ENCODE peak calls at places on chromosomes 3 and 15, in five cellular contexts. D is AG04450, B is choroid plexus epithelial cell, H is cardiac muscle cell, X is fibroblast of mammary gland. F is an unnamed sample.
A peak's percentile ranks its signal among the peaks of the same experiment; 100 is the strongest.

GRCh38 chr3:148646126-148646660 is 51.5 kb upstream of the AGTR1 start:
- DNase-seq in B (peak; percentile 65), D (no peak), X (peak; percentile 10), H (no peak), F (no peak)

GRCh38 chr15:34161329-34161953 is 48.5 kb downstream of the KATNBL1 start:
- DNase-seq in H (no peak), D (no peak), B (peak; percentile 6), X (peak; percentile 24), F (no peak)

GRCh38 chr15:71792521-71792920 is 17.8 kb upstream of the NR2E3 start:
- DNase-seq in X (peak; percentile 45), H (no peak), B (peak; percentile 68), D (peak; percentile 39), F (no peak)

GRCh38 chr15:69976366-69976994 is 121.2 kb downstream of the TLE3 start:
- DNase-seq in H (peak; percentile 90), X (peak; percentile 38), D (no peak), B (peak; percentile 62), F (peak; percentile 78)

GRCh38 chr3:149448331-149448831 is 26.1 kb upstream of the TM4SF4 start:
- DNase-seq in B (peak; percentile 71), X (peak; percentile 72), H (no peak), D (no peak), F (no peak)

GRCh38 chr3:170869645-170870593 is at the start of gene RPL22L1:
- DNase-seq in D (peak; percentile 81), H (peak; percentile 96), B (peak; percentile 97), X (peak; percentile 94), F (peak; percentile 88)

GRCh38 chr3:193851416-193851815 is 258.4 kb downstream of the OPA1 start:
- DNase-seq in H (no peak), B (no peak), X (no peak), D (no peak), F (no peak)

GRCh38 chr3:161316006-161316689 is 55.2 kb downstream of the SPTSSB start:
- DNase-seq in D (no peak), X (peak; percentile 34), H (no peak), B (peak; percentile 5), F (no peak)

GRCh38 chr15:50051344-50051743 is 67.7 kb downstream of the ATP8B4 start:
- DNase-seq in D (no peak), B (no peak), H (no peak), X (no peak), F (no peak)

GRCh38 chr3:122149228-122149627 is 34.2 kb upstream of the CASR start:
- DNase-seq in H (no peak), D (no peak), X (no peak), B (no peak), F (no peak)

GRCh38 chr3:60989893-60990740 is 261.1 kb downstream of the FHIT start:
- DNase-seq in H (peak; percentile 39), X (no peak), B (no peak), D (no peak), F (no peak)

GRCh38 chr3:8529197-8529637 is 27.6 kb downstream of the LMCD1 start:
- DNase-seq in D (peak; percentile 20), B (peak; percentile 56), X (peak; percentile 82), H (no peak), F (no peak)

GRCh38 chr15:40047413-40048154 is 8.6 kb upstream of the SRP14 start:
- DNase-seq in D (no peak), B (peak; percentile 91), H (no peak), X (peak; percentile 84), F (no peak)

GRCh38 chr15:75662823-75663519 is 15.3 kb downstream of the SNX33 start:
- DNase-seq in H (no peak), B (no peak), D (no peak), X (no peak), F (no peak)

GRCh38 chr3:49724586-49724985 is 835 bp upstream of the GMPPB start:
- DNase-seq in B (no peak), X (peak; percentile 39), D (no peak), H (no peak), F (no peak)

GRCh38 chr3:16741103-16741758 is 136.0 kb upstream of the DAZL start:
- DNase-seq in H (no peak), D (peak; percentile 38), X (peak; percentile 100), B (peak; percentile 95), F (no peak)

GRCh38 chr3:11552289-11553264 is 91.1 kb downstream of the VGLL4 start:
- DNase-seq in X (no peak), B (no peak), H (no peak), D (no peak), F (no peak)

GRCh38 chr15:88649286-88649733 is 10.5 kb downstream of the ISG20 start:
- DNase-seq in H (no peak), X (peak; percentile 98), D (peak; percentile 95), B (peak; percentile 44), F (no peak)

DNA sequence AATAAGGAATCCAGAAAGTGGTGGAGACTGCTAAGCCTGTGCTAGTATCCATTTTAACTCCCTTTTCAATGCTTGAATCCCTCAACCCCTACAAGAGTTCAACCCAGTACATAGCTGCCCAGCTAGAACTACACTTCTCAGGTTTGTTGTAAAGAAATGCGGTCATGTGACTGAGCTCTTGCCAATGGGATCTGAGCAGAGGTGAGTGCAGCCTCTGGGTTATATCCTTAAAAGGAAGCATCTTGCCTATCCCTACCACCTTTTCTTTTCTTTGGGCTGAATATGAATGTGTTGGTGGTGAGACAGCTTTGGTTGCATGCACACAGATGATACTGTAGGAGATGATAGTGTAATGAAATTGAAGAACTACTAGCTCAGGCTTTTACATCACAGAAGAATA is 139.7 kb downstream of the CADPS start:
- DNase-seq in B (no peak), D (no peak), X (no peak), H (no peak), F (no peak)
- TF ChIP-seq CTCF in B (no peak), D (no peak), X (no peak), H (no peak), F (no peak)

GRCh38 chr3:63364495-63364894 is 86.4 kb downstream of the SYNPR start:
- DNase-seq in X (peak; percentile 69), D (no peak), H (peak; percentile 76), B (peak; percentile 63), F (peak; percentile 19)

GRCh38 chr3:63370094-63370493 is 92.0 kb downstream of the SYNPR start:
- DNase-seq in X (no peak), B (no peak), D (no peak), H (no peak), F (no peak)

DNA sequence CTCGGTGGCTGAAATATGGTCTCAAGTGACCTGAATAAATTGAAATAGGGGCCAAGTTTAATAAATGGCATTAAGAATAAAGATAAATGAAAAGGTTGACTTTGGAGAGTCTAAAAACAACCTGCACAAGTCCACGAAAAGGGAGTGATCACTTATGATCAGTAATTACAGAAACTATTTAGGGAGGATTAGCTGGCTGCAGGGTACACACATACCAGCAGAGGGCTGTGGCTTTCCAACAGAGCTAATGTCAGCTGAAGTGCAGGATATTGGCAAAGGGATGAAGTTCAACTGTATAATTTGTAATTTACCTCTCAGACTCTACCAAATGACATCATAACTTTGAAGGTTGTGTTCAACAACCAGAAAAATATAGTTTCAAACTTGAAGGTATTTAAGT is 86.8 kb downstream of the SYNPR start:
- DNase-seq in D (no peak), B (peak; percentile 15), H (peak; percentile 63), X (peak; percentile 16), F (peak; percentile 15)
- TF ChIP-seq CTCF in D (no peak), B (peak; percentile 47), H (peak; percentile 20), X (peak; percentile 42), F (peak; percentile 55)

GRCh38 chr3:132205609-132206008 is 111.6 kb upstream of the ACP3 start:
- DNase-seq in H (no peak), D (no peak), B (no peak), X (no peak), F (no peak)

GRCh38 chr3:132211896-132212295 is 105.3 kb upstream of the ACP3 start:
- DNase-seq in X (no peak), B (peak; percentile 43), D (no peak), H (no peak), F (no peak)

GRCh38 chr3:132209860-132210259 is 107.3 kb upstream of the ACP3 start:
- DNase-seq in X (no peak), D (no peak), B (no peak), H (no peak), F (no peak)

GRCh38 chr3:132210476-132211346 is 106.5 kb upstream of the ACP3 start:
- DNase-seq in B (peak; percentile 6), H (peak; percentile 36), D (no peak), X (no peak), F (peak; percentile 38)
- TF ChIP-seq CTCF in B (peak; percentile 54), H (peak; percentile 25), D (peak; percentile 36), X (peak; percentile 59), F (peak; percentile 75)

DNA sequence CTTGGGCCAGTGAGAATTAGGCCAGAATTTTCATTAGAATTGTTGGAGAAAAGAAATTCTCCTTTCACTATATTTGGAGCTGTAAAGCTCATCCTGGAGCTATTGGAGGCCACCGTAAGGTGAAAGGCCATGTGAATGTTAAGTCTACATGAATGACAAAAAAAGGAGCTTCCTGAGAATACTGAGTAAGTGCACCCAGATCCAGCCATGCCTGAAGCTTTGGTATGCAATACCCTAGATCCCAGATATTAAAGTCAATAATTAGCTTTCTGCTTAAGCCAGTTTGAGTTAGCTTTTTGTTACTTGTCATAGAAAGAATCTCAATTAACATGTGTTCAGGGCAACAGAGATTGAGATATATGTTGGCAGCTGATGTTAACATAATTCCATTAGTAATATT is 172.4 kb downstream of the NR1D2 start:
- DNase-seq in H (no peak), D (no peak), B (no peak), X (no peak), F (no peak)
- TF ChIP-seq CTCF in H (no peak), D (no peak), B (no peak), X (no peak), F (no peak)

F was measured in nephron progenitor cell.